ENCODE peak calls at places on chromosomes 5 and 9, in ten cellular contexts. Y, U, E, T, F, X, S, P, G and W are unnamed samples.

GRCh38 chr5:150618588-150619281 is 21.7 kb upstream of the SYNPO start:
- DNase-seq in Y (no peak), U (no peak), E (no peak), T (no peak), F (peak), X (peak), S (no peak), P (no peak), G (no peak), W (peak)

GRCh38 chr5:154652746-154653417 is 102.3 kb upstream of the LARP1 start:
- DNase-seq in Y (no peak), U (no peak), E (no peak), T (no peak), F (no peak), X (no peak), S (no peak), P (no peak), G (no peak), W (no peak)

GRCh38 chr5:165940541-165940940 is 2350.9 kb upstream of the WWC1 start:
- DNase-seq in Y (no peak), U (no peak), E (no peak), T (no peak), F (no peak), X (no peak), S (no peak), P (no peak), G (no peak), W (no peak)

GRCh38 chr5:58787982-58788381 is 205.1 kb downstream of the RAB3C start:
- DNase-seq in Y (no peak), U (no peak), E (no peak), T (no peak), F (no peak), X (no peak), S (no peak), P (no peak), G (no peak), W (no peak)

GRCh38 chr9:128877852-128878251 is 3.9 kb downstream of the KYAT1 start:
- DNase-seq in Y (no peak), U (no peak), E (no peak), T (no peak), F (no peak), X (no peak), S (no peak), P (no peak), G (no peak), W (no peak)

GRCh38 chr9:114007991-114008666 is 70.0 kb downstream of the AMBP start:
- DNase-seq in Y (no peak), U (no peak), E (no peak), T (no peak), F (no peak), X (peak), S (no peak), P (no peak), G (no peak), W (peak)

GRCh38 chr9:131393622-131394463 is at the start of gene PRRC2B:
- DNase-seq in Y (peak), U (peak), E (peak), T (peak), F (peak), X (peak), S (peak), P (peak), G (peak), W (peak)

GRCh38 chr5:124825250-124825982 is 79.0 kb upstream of the ZNF608 start:
- DNase-seq in Y (no peak), U (no peak), E (no peak), T (no peak), F (no peak), X (no peak), S (no peak), P (no peak), G (no peak), W (no peak)

GRCh38 chr9:72140582-72140981 is 8.7 kb upstream of the GDA start:
- DNase-seq in Y (no peak), U (no peak), E (no peak), T (no peak), F (no peak), X (no peak), S (no peak), P (no peak), G (no peak), W (no peak)

GRCh38 chr5:128009399-128009798 is 74.2 kb upstream of the SLC12A2 start:
- DNase-seq in Y (no peak), U (peak), E (no peak), T (no peak), F (no peak), X (no peak), S (no peak), P (no peak), G (no peak), W (no peak)

GRCh38 chr5:81310402-81311063 is 9.1 kb downstream of the ZCCHC9 start:
- DNase-seq in Y (no peak), U (no peak), E (no peak), T (no peak), F (no peak), X (no peak), S (no peak), P (no peak), G (no peak), W (no peak)

GRCh38 chr9:27047126-27047525 is 41.7 kb upstream of the LRRC19 start:
- DNase-seq in Y (no peak), U (no peak), E (no peak), T (no peak), F (no peak), X (no peak), S (no peak), P (no peak), G (no peak), W (no peak)

GRCh38 chr5:71576241-71576640 is 10.9 kb upstream of the MCCC2 start:
- DNase-seq in Y (no peak), U (no peak), E (no peak), T (no peak), F (no peak), X (no peak), S (no peak), P (no peak), G (no peak), W (no peak)

GRCh38 chr5:3590253-3590966 is 5.2 kb upstream of the IRX1 start:
- DNase-seq in Y (no peak), U (peak), E (peak), T (no peak), F (no peak), X (no peak), S (no peak), P (no peak), G (no peak), W (no peak)

GRCh38 chr5:150321784-150322183 is 19.1 kb upstream of the ARSI start:
- DNase-seq in Y (no peak), U (no peak), E (no peak), T (no peak), F (no peak), X (no peak), S (no peak), P (no peak), G (no peak), W (no peak)

GRCh38 chr5:115775999-115776398 is 40.5 kb downstream of the CDO1 start:
- DNase-seq in Y (no peak), U (no peak), E (no peak), T (no peak), F (no peak), X (no peak), S (no peak), P (no peak), G (no peak), W (no peak)

GRCh38 chr5:147661576-147661975 is 121.0 kb downstream of the JAKMIP2 start:
- DNase-seq in Y (no peak), U (no peak), E (no peak), T (no peak), F (no peak), X (no peak), S (no peak), P (no peak), G (no peak), W (no peak)

GRCh38 chr9:74138182-74138581 is 359.0 kb upstream of the RORB start:
- DNase-seq in Y (no peak), U (no peak), E (no peak), T (no peak), F (no peak), X (no peak), S (peak), P (no peak), G (no peak), W (no peak)

GRCh38 chr9:76718166-76718565 is 46.1 kb upstream of the PCA3 start:
- DNase-seq in Y (no peak), U (no peak), E (no peak), T (no peak), F (no peak), X (no peak), S (peak), P (no peak), G (no peak), W (no peak)